ENCODE peak calls at places on chromosomes 11 and 22, in five cellular contexts. One of them, this sample, is unnamed.

GRCh38 chr11:65915821-65916251 is 3.0 kb downstream of the C11orf68 start:
- DNase-seq in CD4-positive, alpha-beta memory T cell: no peak
- DNase-seq in WERI-Rb-1: no peak
- DNase-seq in vagina: no peak
- DNase-seq in lower lobe of right lung: peak
- DNase-seq in this sample: peak

GRCh38 chr11:33227578-33228261 is 29.5 kb upstream of the HIPK3 start:
- DNase-seq in CD4-positive, alpha-beta memory T cell: no peak
- DNase-seq in WERI-Rb-1: no peak
- DNase-seq in vagina: no peak
- DNase-seq in lower lobe of right lung: no peak
- DNase-seq in this sample: no peak

GRCh38 chr11:118142081-118142480 is 10.5 kb downstream of the SCN4B start:
- DNase-seq in CD4-positive, alpha-beta memory T cell: no peak
- DNase-seq in WERI-Rb-1: no peak
- DNase-seq in vagina: no peak
- DNase-seq in lower lobe of right lung: no peak
- DNase-seq in this sample: no peak

GRCh38 chr22:47201996-47202818 is 439.8 kb downstream of the TBC1D22A start:
- DNase-seq in CD4-positive, alpha-beta memory T cell: no peak
- DNase-seq in WERI-Rb-1: no peak
- DNase-seq in vagina: no peak
- DNase-seq in lower lobe of right lung: no peak
- DNase-seq in this sample: peak

GRCh38 chr22:24833881-24834495 is 28.0 kb downstream of the SGSM1 start:
- DNase-seq in CD4-positive, alpha-beta memory T cell: no peak
- DNase-seq in WERI-Rb-1: peak
- DNase-seq in vagina: no peak
- DNase-seq in lower lobe of right lung: no peak
- DNase-seq in this sample: no peak

GRCh38 chr11:1161410-1162152 is 3.8 kb downstream of the MUC5AC start:
- DNase-seq in CD4-positive, alpha-beta memory T cell: no peak
- DNase-seq in WERI-Rb-1: no peak
- DNase-seq in vagina: no peak
- DNase-seq in lower lobe of right lung: no peak
- DNase-seq in this sample: peak

GRCh38 chr11:57458410-57459111 is 1.8 kb upstream of the RTN4RL2 start:
- DNase-seq in CD4-positive, alpha-beta memory T cell: peak
- DNase-seq in WERI-Rb-1: peak
- DNase-seq in vagina: no peak
- DNase-seq in lower lobe of right lung: peak
- DNase-seq in this sample: no peak

GRCh38 chr22:46336119-46337078 is 885 bp downstream of the TRMU start:
- DNase-seq in CD4-positive, alpha-beta memory T cell: peak
- DNase-seq in WERI-Rb-1: peak
- DNase-seq in vagina: no peak
- DNase-seq in lower lobe of right lung: peak
- DNase-seq in this sample: no peak

GRCh38 chr22:25122136-25122764 is 77.4 kb upstream of the CRYBB3 start:
- DNase-seq in CD4-positive, alpha-beta memory T cell: no peak
- DNase-seq in WERI-Rb-1: no peak
- DNase-seq in vagina: no peak
- DNase-seq in lower lobe of right lung: no peak
- DNase-seq in this sample: no peak

GRCh38 chr11:88555829-88556202 is 218.3 kb upstream of the CTSC start:
- DNase-seq in CD4-positive, alpha-beta memory T cell: no peak
- DNase-seq in WERI-Rb-1: no peak
- DNase-seq in vagina: no peak
- DNase-seq in lower lobe of right lung: no peak
- DNase-seq in this sample: no peak

GRCh38 chr11:8772571-8772970 is 90.0 kb downstream of the RPL27A start:
- DNase-seq in CD4-positive, alpha-beta memory T cell: no peak
- DNase-seq in WERI-Rb-1: no peak
- DNase-seq in vagina: no peak
- DNase-seq in lower lobe of right lung: no peak
- DNase-seq in this sample: no peak

GRCh38 chr11:8776209-8776608 is 93.6 kb downstream of the RPL27A start:
- DNase-seq in CD4-positive, alpha-beta memory T cell: no peak
- DNase-seq in WERI-Rb-1: no peak
- DNase-seq in vagina: no peak
- DNase-seq in lower lobe of right lung: no peak
- DNase-seq in this sample: no peak

GRCh38 chr11:8775341-8776133 is 92.9 kb downstream of the RPL27A start:
- DNase-seq in CD4-positive, alpha-beta memory T cell: no peak
- DNase-seq in WERI-Rb-1: peak
- DNase-seq in vagina: no peak
- DNase-seq in lower lobe of right lung: no peak
- DNase-seq in this sample: no peak

GRCh38 chr11:8773916-8774537 is 91.4 kb downstream of the RPL27A start:
- DNase-seq in CD4-positive, alpha-beta memory T cell: no peak
- DNase-seq in WERI-Rb-1: no peak
- DNase-seq in vagina: no peak
- DNase-seq in lower lobe of right lung: no peak
- DNase-seq in this sample: no peak

GRCh38 chr11:8773125-8773524 is 90.5 kb downstream of the RPL27A start:
- DNase-seq in CD4-positive, alpha-beta memory T cell: no peak
- DNase-seq in WERI-Rb-1: no peak
- DNase-seq in vagina: no peak
- DNase-seq in lower lobe of right lung: no peak
- DNase-seq in this sample: no peak
- H3K27ac ChIP-seq in CD4-positive, alpha-beta memory T cell: no peak
- H3K27ac ChIP-seq in WERI-Rb-1: no peak
- H3K27ac ChIP-seq in vagina: peak
- H3K27ac ChIP-seq in lower lobe of right lung: peak
- H3K27ac ChIP-seq in this sample: no peak

GRCh38 chr11:22189660-22190059 is 3.2 kb upstream of the ANO5 start:
- DNase-seq in CD4-positive, alpha-beta memory T cell: no peak
- DNase-seq in WERI-Rb-1: no peak
- DNase-seq in vagina: no peak
- DNase-seq in lower lobe of right lung: no peak
- DNase-seq in this sample: no peak

GRCh38 chr11:22190827-22191463 is 1.9 kb upstream of the ANO5 start:
- DNase-seq in CD4-positive, alpha-beta memory T cell: no peak
- DNase-seq in WERI-Rb-1: no peak
- DNase-seq in vagina: no peak
- DNase-seq in lower lobe of right lung: no peak
- DNase-seq in this sample: no peak

GRCh38 chr11:22193348-22194051 is 615 bp downstream of the ANO5 start:
- DNase-seq in CD4-positive, alpha-beta memory T cell: no peak
- DNase-seq in WERI-Rb-1: peak
- DNase-seq in vagina: no peak
- DNase-seq in lower lobe of right lung: peak
- DNase-seq in this sample: peak

GRCh38 chr11:22192642-22193347 is at the start of gene ANO5:
- DNase-seq in CD4-positive, alpha-beta memory T cell: no peak
- DNase-seq in WERI-Rb-1: peak
- DNase-seq in vagina: no peak
- DNase-seq in lower lobe of right lung: peak
- DNase-seq in this sample: peak

DNA sequence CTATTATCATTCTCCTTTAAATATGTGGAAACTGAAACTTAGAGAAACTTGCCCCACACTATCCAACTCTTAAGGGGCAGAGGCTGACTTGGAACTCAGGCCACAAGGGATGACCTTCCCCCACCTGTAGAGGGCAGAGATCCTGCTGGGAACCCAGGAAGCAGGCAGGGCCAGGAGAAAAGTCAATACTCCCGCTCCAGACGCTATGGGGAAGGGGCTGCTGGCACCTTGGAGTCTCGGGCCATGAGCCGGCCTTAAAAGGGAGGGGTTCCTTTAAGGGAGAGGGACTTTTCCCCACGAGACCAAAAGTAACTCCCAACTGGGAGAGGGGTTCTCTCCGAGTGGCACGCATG is 620 bp upstream of the ANO5 start:
- DNase-seq in CD4-positive, alpha-beta memory T cell: no peak
- DNase-seq in WERI-Rb-1: peak
- DNase-seq in vagina: no peak
- DNase-seq in lower lobe of right lung: no peak
- DNase-seq in this sample: no peak
- H3K4me3 ChIP-seq in CD4-positive, alpha-beta memory T cell: no peak
- H3K4me3 ChIP-seq in WERI-Rb-1: peak
- H3K4me3 ChIP-seq in vagina: peak
- H3K4me3 ChIP-seq in lower lobe of right lung: peak
- H3K4me3 ChIP-seq in this sample: peak

GRCh38 chr11:64799256-64799924 is 3.6 kb downstream of the MAP4K2 start:
- DNase-seq in CD4-positive, alpha-beta memory T cell: no peak
- DNase-seq in WERI-Rb-1: no peak
- DNase-seq in vagina: no peak
- DNase-seq in lower lobe of right lung: no peak
- DNase-seq in this sample: no peak
- H3K27ac ChIP-seq in CD4-positive, alpha-beta memory T cell: no peak
- H3K27ac ChIP-seq in WERI-Rb-1: no peak
- H3K27ac ChIP-seq in vagina: no peak
- H3K27ac ChIP-seq in lower lobe of right lung: no peak
- H3K27ac ChIP-seq in this sample: no peak

DNA sequence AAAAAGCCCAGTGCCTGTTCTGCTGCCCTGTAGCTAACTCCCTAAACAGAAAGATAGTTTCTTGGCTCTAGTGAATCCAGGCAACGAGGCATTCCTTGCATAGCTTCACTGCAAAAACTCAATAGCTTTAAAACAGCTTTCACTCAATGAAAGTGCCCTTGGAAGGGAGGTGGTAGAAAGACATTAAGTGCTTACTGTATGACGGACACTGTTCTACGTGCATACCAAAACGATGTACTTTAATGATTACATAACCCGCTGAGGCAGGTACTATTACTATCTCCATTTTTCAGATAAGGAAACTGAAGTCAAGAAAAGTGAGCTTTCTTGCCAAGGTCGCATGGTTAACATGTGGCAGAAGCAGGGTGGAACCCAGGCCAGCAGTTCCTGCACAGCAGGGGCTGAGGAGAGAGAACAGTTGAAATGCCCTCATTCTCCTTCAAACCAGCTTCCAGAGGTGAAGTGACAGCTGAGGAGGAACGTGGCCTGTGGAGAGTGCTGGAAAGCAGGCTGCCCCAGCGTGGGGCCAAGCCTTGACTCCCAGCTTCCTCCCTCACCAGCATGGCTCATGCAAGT is 227.5 kb upstream of the NARS2 start:
- DNase-seq in CD4-positive, alpha-beta memory T cell: no peak
- DNase-seq in WERI-Rb-1: no peak
- DNase-seq in vagina: no peak
- DNase-seq in lower lobe of right lung: no peak
- DNase-seq in this sample: no peak
- H3K4me3 ChIP-seq in CD4-positive, alpha-beta memory T cell: no peak
- H3K4me3 ChIP-seq in WERI-Rb-1: no peak
- H3K4me3 ChIP-seq in vagina: no peak
- H3K4me3 ChIP-seq in lower lobe of right lung: no peak
- H3K4me3 ChIP-seq in this sample: peak

GRCh38 chr22:22848364-22848866 is 39.2 kb upstream of the IGLL5 start:
- DNase-seq in CD4-positive, alpha-beta memory T cell: peak
- DNase-seq in WERI-Rb-1: peak
- DNase-seq in vagina: no peak
- DNase-seq in lower lobe of right lung: peak
- DNase-seq in this sample: no peak
- H3K27ac ChIP-seq in CD4-positive, alpha-beta memory T cell: no peak
- H3K27ac ChIP-seq in WERI-Rb-1: no peak
- H3K27ac ChIP-seq in vagina: no peak
- H3K27ac ChIP-seq in lower lobe of right lung: no peak
- H3K27ac ChIP-seq in this sample: no peak

GRCh38 chr11:46559815-46560214 is 34.0 kb downstream of the AMBRA1 start:
- DNase-seq in CD4-positive, alpha-beta memory T cell: no peak
- DNase-seq in WERI-Rb-1: no peak
- DNase-seq in vagina: no peak
- DNase-seq in lower lobe of right lung: no peak
- DNase-seq in this sample: no peak

GRCh38 chr11:46562527-46562926 is 31.3 kb downstream of the AMBRA1 start:
- DNase-seq in CD4-positive, alpha-beta memory T cell: no peak
- DNase-seq in WERI-Rb-1: no peak
- DNase-seq in vagina: no peak
- DNase-seq in lower lobe of right lung: no peak
- DNase-seq in this sample: no peak

GRCh38 chr11:46557684-46558151 is 36.1 kb downstream of the AMBRA1 start:
- DNase-seq in CD4-positive, alpha-beta memory T cell: no peak
- DNase-seq in WERI-Rb-1: no peak
- DNase-seq in vagina: no peak
- DNase-seq in lower lobe of right lung: no peak
- DNase-seq in this sample: no peak

GRCh38 chr11:46564459-46564858 is 29.4 kb downstream of the AMBRA1 start:
- DNase-seq in CD4-positive, alpha-beta memory T cell: no peak
- DNase-seq in WERI-Rb-1: no peak
- DNase-seq in vagina: no peak
- DNase-seq in lower lobe of right lung: no peak
- DNase-seq in this sample: no peak

DNA sequence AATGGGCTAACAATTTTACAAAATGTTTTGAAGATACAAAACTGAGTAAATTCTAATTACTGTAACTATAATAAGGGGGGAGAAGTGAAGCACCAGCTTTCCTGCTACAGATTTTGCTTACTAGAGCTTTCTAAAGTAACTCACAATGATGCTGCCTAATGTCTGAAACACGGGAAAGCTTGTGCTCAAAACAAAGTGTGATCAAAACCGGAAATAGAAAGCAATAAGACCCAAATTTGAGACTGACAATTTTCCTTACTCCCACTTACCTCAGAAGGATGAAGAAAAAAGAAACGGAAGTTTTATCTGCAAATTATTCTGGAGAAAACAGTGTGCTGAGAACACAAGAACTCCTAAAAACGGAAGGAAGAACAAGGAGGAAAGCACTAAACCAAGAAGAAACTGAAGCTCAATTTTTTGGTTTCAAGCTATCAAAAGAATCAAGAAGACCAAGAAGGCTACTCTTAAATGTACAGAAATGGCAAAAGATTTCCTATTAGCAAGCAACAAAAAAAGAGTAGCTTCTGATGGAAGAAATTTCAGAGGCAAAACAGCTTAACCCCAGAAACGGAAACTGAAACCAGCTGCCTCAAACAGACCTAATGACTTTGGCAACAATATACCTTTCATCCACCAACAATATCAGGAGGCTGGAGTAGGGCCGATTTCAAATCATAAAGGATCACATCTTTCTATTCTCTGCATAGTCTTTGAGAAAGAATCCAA is 33.4 kb downstream of the AMBRA1 start:
- DNase-seq in CD4-positive, alpha-beta memory T cell: peak
- DNase-seq in WERI-Rb-1: no peak
- DNase-seq in vagina: no peak
- DNase-seq in lower lobe of right lung: no peak
- DNase-seq in this sample: no peak
- H3K4me3 ChIP-seq in CD4-positive, alpha-beta memory T cell: peak
- H3K4me3 ChIP-seq in WERI-Rb-1: no peak
- H3K4me3 ChIP-seq in vagina: peak
- H3K4me3 ChIP-seq in lower lobe of right lung: peak
- H3K4me3 ChIP-seq in this sample: peak

GRCh38 chr11:64659417-64660144 is 63.4 kb downstream of the NRXN2 start:
- DNase-seq in CD4-positive, alpha-beta memory T cell: no peak
- DNase-seq in WERI-Rb-1: no peak
- DNase-seq in vagina: no peak
- DNase-seq in lower lobe of right lung: peak
- DNase-seq in this sample: no peak
- H3K27ac ChIP-seq in CD4-positive, alpha-beta memory T cell: no peak
- H3K27ac ChIP-seq in WERI-Rb-1: no peak
- H3K27ac ChIP-seq in vagina: no peak
- H3K27ac ChIP-seq in lower lobe of right lung: no peak
- H3K27ac ChIP-seq in this sample: peak